ENCODE peak calls at places on chromosomes 13 and 19, in four cellular contexts. N is WTC11; O is stimulated activated CD8-positive, alpha-beta memory T cell treated with anti-CD3 and anti-CD28 coated beads, Interleukin-7, amount 100 ng/mL, for 24 hours; W is esophagus muscularis mucosa. X is an unnamed sample.

GRCh38 chr13:29589234-29589633 is 6.3 kb downstream of the SLC7A1 start:
- DNase-seq in N (no peak), O (no peak), W (no peak), X (no peak)

GRCh38 chr13:85828094-85828684 is 29.0 kb upstream of the SLITRK6 start:
- DNase-seq in N (no peak), O (no peak), W (no peak), X (no peak)

GRCh38 chr13:31674056-31674455 is 65.3 kb upstream of the RXFP2 start:
- DNase-seq in N (no peak), O (no peak), W (no peak), X (no peak)

GRCh38 chr13:112764864-112765561 is 75.2 kb downstream of the ATP11A start:
- DNase-seq in N (no peak), O (no peak), W (no peak), X (no peak)

GRCh38 chr19:50158577-50158976 is 4.5 kb downstream of the IZUMO2 start:
- DNase-seq in N (no peak), O (no peak), W (no peak), X (no peak)

GRCh38 chr19:35207391-35207871 is 21.1 kb downstream of the FAM187B start:
- DNase-seq in N (no peak), O (no peak), W (peak; percentile 75), X (no peak)

GRCh38 chr19:30419581-30420180 is 47.5 kb downstream of the ZNF536 start:
- DNase-seq in N (no peak), O (no peak), W (peak; percentile 64), X (peak; percentile 40)

GRCh38 chr19:20969498-20969897 is 46.4 kb downstream of the ZNF85 start:
- DNase-seq in N (no peak), O (no peak), W (no peak), X (no peak)

GRCh38 chr19:18419195-18419698 is at the start of gene SSBP4:
- DNase-seq in N (peak; percentile 69), O (no peak), W (no peak), X (no peak)

GRCh38 chr13:65965496-65965895 is 1264.6 kb downstream of the PCDH9 start:
- DNase-seq in N (no peak), O (no peak), W (no peak), X (no peak)

GRCh38 chr13:112105884-112106283 is 38.9 kb downstream of the SOX1 start:
- DNase-seq in N (peak; percentile 73), O (no peak), W (peak; percentile 88), X (peak; percentile 71)

GRCh38 chr13:112145221-112146072 is 78.5 kb downstream of the SOX1 start:
- DNase-seq in N (no peak), O (no peak), W (no peak), X (no peak)

GRCh38 chr19:3607398-3608078 is 863 bp upstream of the TBXA2R start:
- DNase-seq in N (peak; percentile 61), O (no peak), W (no peak), X (peak; percentile 77)

GRCh38 chr13:72820898-72821279 is 39.0 kb downstream of the PIBF1 start:
- DNase-seq in N (no peak), O (no peak), W (no peak), X (no peak)